ENCODE peak calls at places on chromosomes 7 and 10, in seven cellular contexts. One of them, this sample, is unnamed. For H3K27me3 and H3K9me3, the result is how much of the 10 kb centered on the place peaks cover.

GRCh38 chr10:72107325-72108003 is 19.1 kb upstream of the SPOCK2 start:
- DNase-seq in fibroblast of lung: peak
- DNase-seq in stomach: no peak
- DNase-seq in PC-3: peak
- DNase-seq in heart left ventricle: no peak
- DNase-seq in ovary: no peak
- DNase-seq in SJSA1: peak
- DNase-seq in this sample: no peak

GRCh38 chr10:28906440-28906839 is 229.1 kb downstream of the BAMBI start:
- DNase-seq in fibroblast of lung: peak
- DNase-seq in stomach: no peak
- DNase-seq in PC-3: peak
- DNase-seq in heart left ventricle: no peak
- DNase-seq in ovary: no peak
- DNase-seq in SJSA1: peak
- DNase-seq in this sample: no peak

GRCh38 chr7:44291066-44291732 is 34.2 kb downstream of the CAMK2B start:
- DNase-seq in fibroblast of lung: peak
- DNase-seq in stomach: peak
- DNase-seq in PC-3: peak
- DNase-seq in heart left ventricle: peak
- DNase-seq in ovary: peak
- DNase-seq in SJSA1: no peak
- DNase-seq in this sample: peak

GRCh38 chr10:3023892-3024291 is 43.5 kb upstream of the PFKP start:
- DNase-seq in fibroblast of lung: no peak
- DNase-seq in stomach: no peak
- DNase-seq in PC-3: no peak
- DNase-seq in heart left ventricle: no peak
- DNase-seq in ovary: no peak
- DNase-seq in SJSA1: no peak
- DNase-seq in this sample: no peak

GRCh38 chr7:22849158-22849557 is 26.5 kb upstream of the TOMM7 start:
- DNase-seq in fibroblast of lung: no peak
- DNase-seq in stomach: no peak
- DNase-seq in PC-3: no peak
- DNase-seq in heart left ventricle: no peak
- DNase-seq in ovary: no peak
- DNase-seq in SJSA1: no peak
- DNase-seq in this sample: no peak

GRCh38 chr7:5439572-5440496 is 16.2 kb upstream of the TNRC18 start:
- DNase-seq in fibroblast of lung: no peak
- DNase-seq in stomach: no peak
- DNase-seq in PC-3: no peak
- DNase-seq in heart left ventricle: no peak
- DNase-seq in ovary: no peak
- DNase-seq in SJSA1: no peak
- DNase-seq in this sample: no peak

GRCh38 chr10:24456319-24456718 is 247.4 kb downstream of the KIAA1217 start:
- DNase-seq in fibroblast of lung: peak
- DNase-seq in stomach: no peak
- DNase-seq in PC-3: peak
- DNase-seq in heart left ventricle: no peak
- DNase-seq in ovary: no peak
- DNase-seq in SJSA1: no peak
- DNase-seq in this sample: no peak

GRCh38 chr10:99658622-99659030 is 683 bp upstream of the ENTPD7 start:
- DNase-seq in fibroblast of lung: peak
- DNase-seq in stomach: peak
- DNase-seq in PC-3: no peak
- DNase-seq in heart left ventricle: peak
- DNase-seq in ovary: peak
- DNase-seq in SJSA1: no peak
- DNase-seq in this sample: peak

GRCh38 chr10:85651507-85651902 is 715.1 kb downstream of the GRID1 start:
- DNase-seq in fibroblast of lung: no peak
- DNase-seq in stomach: no peak
- DNase-seq in PC-3: no peak
- DNase-seq in heart left ventricle: peak
- DNase-seq in ovary: no peak
- DNase-seq in SJSA1: no peak
- DNase-seq in this sample: no peak

GRCh38 chr7:131557521-131558385 is 1.3 kb upstream of the PODXL start:
- DNase-seq in fibroblast of lung: peak
- DNase-seq in stomach: peak
- DNase-seq in PC-3: peak
- DNase-seq in heart left ventricle: peak
- DNase-seq in ovary: peak
- DNase-seq in SJSA1: no peak
- DNase-seq in this sample: no peak

GRCh38 chr7:120996983-120997334 is 8.4 kb downstream of the CPED1 start:
- DNase-seq in fibroblast of lung: no peak
- DNase-seq in stomach: no peak
- DNase-seq in PC-3: no peak
- DNase-seq in heart left ventricle: no peak
- DNase-seq in ovary: no peak
- DNase-seq in SJSA1: no peak
- DNase-seq in this sample: no peak

GRCh38 chr10:62647375-62648092 is 157.0 kb upstream of the ADO start:
- DNase-seq in fibroblast of lung: no peak
- DNase-seq in stomach: no peak
- DNase-seq in PC-3: no peak
- DNase-seq in heart left ventricle: no peak
- DNase-seq in ovary: no peak
- DNase-seq in SJSA1: no peak
- DNase-seq in this sample: no peak

GRCh38 chr10:133141144-133141962 is 18.7 kb upstream of the KNDC1 start:
- DNase-seq in fibroblast of lung: no peak
- DNase-seq in stomach: no peak
- DNase-seq in PC-3: no peak
- DNase-seq in heart left ventricle: no peak
- DNase-seq in ovary: peak
- DNase-seq in SJSA1: no peak
- DNase-seq in this sample: peak

GRCh38 chr7:17679427-17679826 is 260.9 kb downstream of the SNX13 start:
- DNase-seq in fibroblast of lung: peak
- DNase-seq in stomach: no peak
- DNase-seq in PC-3: no peak
- DNase-seq in heart left ventricle: no peak
- DNase-seq in ovary: no peak
- DNase-seq in SJSA1: no peak
- DNase-seq in this sample: peak

GRCh38 chr10:102593074-102593803 is 51.0 kb upstream of the TRIM8 start:
- DNase-seq in fibroblast of lung: peak
- DNase-seq in stomach: no peak
- DNase-seq in PC-3: peak
- DNase-seq in heart left ventricle: no peak
- DNase-seq in ovary: no peak
- DNase-seq in SJSA1: peak
- DNase-seq in this sample: no peak

GRCh38 chr10:34758447-34758996 is 56.6 kb downstream of the PARD3 start:
- DNase-seq in fibroblast of lung: peak
- DNase-seq in stomach: no peak
- DNase-seq in PC-3: peak
- DNase-seq in heart left ventricle: no peak
- DNase-seq in ovary: no peak
- DNase-seq in SJSA1: peak
- DNase-seq in this sample: no peak

GRCh38 chr7:74013539-74014272 is 14.3 kb upstream of the ELN start:
- DNase-seq in fibroblast of lung: no peak
- DNase-seq in stomach: peak
- DNase-seq in PC-3: no peak
- DNase-seq in heart left ventricle: no peak
- DNase-seq in ovary: no peak
- DNase-seq in SJSA1: no peak
- DNase-seq in this sample: no peak

GRCh38 chr7:86989407-86989806 is 70.0 kb downstream of the ELAPOR2 start:
- DNase-seq in fibroblast of lung: no peak
- DNase-seq in stomach: no peak
- DNase-seq in PC-3: no peak
- DNase-seq in heart left ventricle: no peak
- DNase-seq in ovary: no peak
- DNase-seq in SJSA1: no peak
- DNase-seq in this sample: no peak

GRCh38 chr7:122199171-122199570 is 55.1 kb upstream of the AASS start:
- DNase-seq in fibroblast of lung: peak
- DNase-seq in stomach: no peak
- DNase-seq in PC-3: peak
- DNase-seq in heart left ventricle: no peak
- DNase-seq in ovary: no peak
- DNase-seq in SJSA1: no peak
- DNase-seq in this sample: no peak

GRCh38 chr7:149819141-149819960 is 18.8 kb upstream of the ZNF862 start:
- DNase-seq in fibroblast of lung: no peak
- DNase-seq in stomach: no peak
- DNase-seq in PC-3: no peak
- DNase-seq in heart left ventricle: no peak
- DNase-seq in ovary: no peak
- DNase-seq in SJSA1: no peak
- DNase-seq in this sample: no peak

GRCh38 chr10:58266003-58266825 is 1.5 kb downstream of the IPMK start:
- DNase-seq in fibroblast of lung: peak
- DNase-seq in stomach: no peak
- DNase-seq in PC-3: peak
- DNase-seq in heart left ventricle: no peak
- DNase-seq in ovary: no peak
- DNase-seq in SJSA1: peak
- DNase-seq in this sample: peak

GRCh38 chr7:2521952-2522591 is 2.5 kb downstream of the LFNG start:
- DNase-seq in fibroblast of lung: peak
- DNase-seq in stomach: no peak
- DNase-seq in PC-3: peak
- DNase-seq in heart left ventricle: peak
- DNase-seq in ovary: no peak
- DNase-seq in SJSA1: no peak
- DNase-seq in this sample: no peak

GRCh38 chr7:23438171-23438570 is 32.1 kb downstream of the IGF2BP3 start:
- DNase-seq in fibroblast of lung: peak
- DNase-seq in stomach: no peak
- DNase-seq in PC-3: no peak
- DNase-seq in heart left ventricle: no peak
- DNase-seq in ovary: no peak
- DNase-seq in SJSA1: no peak
- DNase-seq in this sample: no peak

GRCh38 chr7:41156268-41156667 is 546.6 kb downstream of the INHBA start:
- DNase-seq in fibroblast of lung: peak
- DNase-seq in stomach: no peak
- DNase-seq in PC-3: peak
- DNase-seq in heart left ventricle: no peak
- DNase-seq in ovary: no peak
- DNase-seq in SJSA1: no peak
- DNase-seq in this sample: no peak

GRCh38 chr7:505171-505570 is 14.5 kb downstream of the PDGFA start:
- DNase-seq in fibroblast of lung: no peak
- DNase-seq in stomach: no peak
- DNase-seq in PC-3: no peak
- DNase-seq in heart left ventricle: no peak
- DNase-seq in ovary: no peak
- DNase-seq in SJSA1: no peak
- DNase-seq in this sample: peak

GRCh38 chr7:141945356-141945755 is 1.4 kb downstream of the CLEC5A start:
- DNase-seq in fibroblast of lung: peak
- DNase-seq in stomach: no peak
- DNase-seq in PC-3: peak
- DNase-seq in heart left ventricle: no peak
- DNase-seq in ovary: no peak
- DNase-seq in SJSA1: no peak
- DNase-seq in this sample: peak

GRCh38 chr10:127151981-127152699 is 44.3 kb downstream of the INSYN2A start:
- DNase-seq in fibroblast of lung: peak
- DNase-seq in stomach: no peak
- DNase-seq in PC-3: peak
- DNase-seq in heart left ventricle: no peak
- DNase-seq in ovary: no peak
- DNase-seq in SJSA1: no peak
- DNase-seq in this sample: no peak

DNA sequence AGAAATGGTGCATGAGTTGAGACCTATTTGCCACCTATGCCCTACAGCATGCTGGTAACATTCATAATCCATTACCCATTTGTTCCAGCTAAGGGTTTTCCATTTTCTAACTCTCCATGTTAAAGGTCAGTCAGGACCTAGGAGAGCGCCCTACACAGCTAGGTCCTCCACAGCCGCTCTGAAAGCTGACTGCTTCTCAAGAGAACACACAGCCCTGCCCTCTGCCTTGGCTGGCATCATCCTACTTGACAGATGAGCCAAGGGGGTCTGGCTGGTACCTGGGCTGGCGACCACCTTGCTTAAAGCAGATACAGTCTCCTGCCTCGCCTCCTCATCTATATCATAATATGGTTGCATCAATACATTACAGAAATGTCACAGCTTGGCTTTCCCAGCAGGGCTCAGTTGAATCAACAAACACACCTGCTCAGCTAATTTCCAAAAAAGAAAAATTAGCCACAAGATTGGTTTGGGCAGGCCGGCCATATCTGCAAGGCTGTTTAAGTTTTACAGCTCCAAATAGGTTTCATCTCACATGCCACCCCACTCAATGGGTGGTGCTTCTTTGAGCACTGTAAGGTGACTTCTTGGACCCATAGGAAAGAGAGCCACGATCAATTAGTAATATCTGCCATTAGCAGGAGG is 17.3 kb downstream of the TLL2 start:
- DNase-seq in fibroblast of lung: no peak
- DNase-seq in stomach: no peak
- DNase-seq in PC-3: peak
- DNase-seq in heart left ventricle: no peak
- DNase-seq in ovary: no peak
- DNase-seq in SJSA1: no peak
- DNase-seq in this sample: peak
- H3K27me3 ChIP-seq in fibroblast of lung: under half
- H3K27me3 ChIP-seq in stomach: under half
- H3K27me3 ChIP-seq in PC-3: under half
- H3K27me3 ChIP-seq in heart left ventricle: under half
- H3K27me3 ChIP-seq in ovary: under half
- H3K27me3 ChIP-seq in SJSA1: under half
- H3K27me3 ChIP-seq in this sample: under half

GRCh38 chr7:77447616-77448015 is 31.5 kb upstream of the GSAP start:
- DNase-seq in fibroblast of lung: no peak
- DNase-seq in stomach: no peak
- DNase-seq in PC-3: no peak
- DNase-seq in heart left ventricle: no peak
- DNase-seq in ovary: no peak
- DNase-seq in SJSA1: no peak
- DNase-seq in this sample: no peak
- H3K9me3 ChIP-seq in fibroblast of lung: under half
- H3K9me3 ChIP-seq in stomach: under half
- H3K9me3 ChIP-seq in PC-3: under half
- H3K9me3 ChIP-seq in heart left ventricle: under half
- H3K9me3 ChIP-seq in ovary: under half
- H3K9me3 ChIP-seq in SJSA1: under half
- H3K9me3 ChIP-seq in this sample: under half

GRCh38 chr7:104978460-104978859 is 35.5 kb upstream of the KMT2E start:
- DNase-seq in fibroblast of lung: no peak
- DNase-seq in stomach: no peak
- DNase-seq in PC-3: no peak
- DNase-seq in heart left ventricle: peak
- DNase-seq in ovary: peak
- DNase-seq in SJSA1: peak
- DNase-seq in this sample: no peak
- H3K4me3 ChIP-seq in fibroblast of lung: no peak
- H3K4me3 ChIP-seq in stomach: no peak
- H3K4me3 ChIP-seq in PC-3: no peak
- H3K4me3 ChIP-seq in heart left ventricle: no peak
- H3K4me3 ChIP-seq in ovary: no peak
- H3K4me3 ChIP-seq in SJSA1: no peak
- H3K4me3 ChIP-seq in this sample: no peak

GRCh38 chr7:151382079-151382885 is 27.6 kb downstream of the WDR86 start:
- DNase-seq in fibroblast of lung: no peak
- DNase-seq in stomach: no peak
- DNase-seq in PC-3: no peak
- DNase-seq in heart left ventricle: no peak
- DNase-seq in ovary: no peak
- DNase-seq in SJSA1: no peak
- DNase-seq in this sample: no peak
- H3K27me3 ChIP-seq in fibroblast of lung: under half
- H3K27me3 ChIP-seq in stomach: under half
- H3K27me3 ChIP-seq in PC-3: under half
- H3K27me3 ChIP-seq in heart left ventricle: under half
- H3K27me3 ChIP-seq in ovary: under half
- H3K27me3 ChIP-seq in SJSA1: under half
- H3K27me3 ChIP-seq in this sample: under half

This sample was measured in adrenal gland.